ENCODE peak calls at places on chromosomes 12 and 14, in five cellular contexts. One of them, this sample, is unnamed.

GRCh38 chr14:23492618-23493272 is 23.2 kb downstream of the NGDN start:
- DNase-seq in mesenchymal stem cell: no peak
- DNase-seq in H1: no peak
- DNase-seq in neuronal stem cell: no peak
- DNase-seq in trophoblast cell: no peak
- DNase-seq in this sample: no peak

GRCh38 chr12:51349026-51349425 is 2.5 kb upstream of the CELA1 start:
- DNase-seq in mesenchymal stem cell: no peak
- DNase-seq in H1: no peak
- DNase-seq in neuronal stem cell: no peak
- DNase-seq in trophoblast cell: peak; percentile 98
- DNase-seq in this sample: no peak

GRCh38 chr14:58455593-58456265 is 28.2 kb downstream of the KIAA0586 start:
- DNase-seq in mesenchymal stem cell: peak; percentile 38
- DNase-seq in H1: no peak
- DNase-seq in neuronal stem cell: no peak
- DNase-seq in trophoblast cell: peak; percentile 35
- DNase-seq in this sample: no peak

GRCh38 chr14:73741876-73742519 is 27.8 kb upstream of the PNMA1 start:
- DNase-seq in mesenchymal stem cell: peak; percentile 61
- DNase-seq in H1: no peak
- DNase-seq in neuronal stem cell: no peak
- DNase-seq in trophoblast cell: no peak
- DNase-seq in this sample: peak; percentile 38

GRCh38 chr12:124449623-124450375 is 117.6 kb downstream of the NCOR2 start:
- DNase-seq in mesenchymal stem cell: no peak
- DNase-seq in H1: no peak
- DNase-seq in neuronal stem cell: no peak
- DNase-seq in trophoblast cell: no peak
- DNase-seq in this sample: no peak

GRCh38 chr12:99059824-99060526 is 414.9 kb downstream of the APAF1 start:
- DNase-seq in mesenchymal stem cell: no peak
- DNase-seq in H1: no peak
- DNase-seq in neuronal stem cell: peak; percentile 12
- DNase-seq in trophoblast cell: peak; percentile 47
- DNase-seq in this sample: no peak

GRCh38 chr12:130920711-130921381 is 32.9 kb upstream of the ADGRD1 start:
- DNase-seq in mesenchymal stem cell: peak; percentile 69
- DNase-seq in H1: no peak
- DNase-seq in neuronal stem cell: no peak
- DNase-seq in trophoblast cell: peak; percentile 12
- DNase-seq in this sample: no peak

GRCh38 chr12:69389836-69390235 is 30.3 kb downstream of the YEATS4 start:
- DNase-seq in mesenchymal stem cell: peak; percentile 54
- DNase-seq in H1: no peak
- DNase-seq in neuronal stem cell: no peak
- DNase-seq in trophoblast cell: peak; percentile 59
- DNase-seq in this sample: no peak

GRCh38 chr14:31275731-31276130 is 68.1 kb upstream of the HECTD1 start:
- DNase-seq in mesenchymal stem cell: peak; percentile 14
- DNase-seq in H1: no peak
- DNase-seq in neuronal stem cell: no peak
- DNase-seq in trophoblast cell: no peak
- DNase-seq in this sample: no peak

GRCh38 chr12:25686351-25686750 is 133.3 kb upstream of the LMNTD1 start:
- DNase-seq in mesenchymal stem cell: no peak
- DNase-seq in H1: no peak
- DNase-seq in neuronal stem cell: no peak
- DNase-seq in trophoblast cell: no peak
- DNase-seq in this sample: no peak

GRCh38 chr12:25681580-25681979 is 128.5 kb upstream of the LMNTD1 start:
- DNase-seq in mesenchymal stem cell: no peak
- DNase-seq in H1: no peak
- DNase-seq in neuronal stem cell: no peak
- DNase-seq in trophoblast cell: no peak
- DNase-seq in this sample: no peak

GRCh38 chr12:25684070-25684469 is 131.0 kb upstream of the LMNTD1 start:
- DNase-seq in mesenchymal stem cell: no peak
- DNase-seq in H1: no peak
- DNase-seq in neuronal stem cell: no peak
- DNase-seq in trophoblast cell: no peak
- DNase-seq in this sample: no peak

GRCh38 chr12:25677180-25677937 is 124.3 kb upstream of the LMNTD1 start:
- DNase-seq in mesenchymal stem cell: no peak
- DNase-seq in H1: no peak
- DNase-seq in neuronal stem cell: no peak
- DNase-seq in trophoblast cell: peak; percentile 74
- DNase-seq in this sample: no peak

DNA sequence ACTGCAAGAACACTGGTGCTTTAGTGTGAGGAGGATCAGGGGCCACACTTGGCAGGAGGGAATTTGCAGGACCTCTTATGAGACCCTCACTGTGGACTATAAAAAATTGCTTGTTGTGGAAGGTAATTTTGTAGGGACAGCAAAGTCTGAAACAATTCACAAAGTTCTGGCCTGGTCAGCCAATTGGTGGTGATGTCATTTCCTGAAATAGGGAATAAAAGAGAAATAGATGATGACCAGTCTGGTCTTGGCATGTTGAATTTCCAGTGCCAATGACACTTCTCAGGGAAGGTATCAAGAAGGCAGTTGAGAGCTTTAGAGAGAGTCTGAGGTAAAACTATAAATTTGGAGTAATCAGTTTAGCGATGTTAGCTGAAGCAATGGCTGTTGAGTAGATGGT is 129.3 kb upstream of the LMNTD1 start:
- DNase-seq in mesenchymal stem cell: no peak
- DNase-seq in H1: no peak
- DNase-seq in neuronal stem cell: no peak
- DNase-seq in trophoblast cell: no peak
- DNase-seq in this sample: no peak
- H2BK12ac ChIP-seq in mesenchymal stem cell: no peak overlapping the region
- H2BK12ac ChIP-seq in H1: no peak overlapping the region
- H2BK12ac ChIP-seq in neuronal stem cell: no peak overlapping the region
- H2BK12ac ChIP-seq in trophoblast cell: no peak overlapping the region
- H2BK12ac ChIP-seq in this sample: no peak overlapping the region

GRCh38 chr12:19003110-19003509 is 126.4 kb upstream of the PLEKHA5 start:
- DNase-seq in mesenchymal stem cell: no peak
- DNase-seq in H1: no peak
- DNase-seq in neuronal stem cell: no peak
- DNase-seq in trophoblast cell: no peak
- DNase-seq in this sample: no peak
- H3K23ac ChIP-seq in mesenchymal stem cell: no peak overlapping the region
- H3K23ac ChIP-seq in H1: no peak overlapping the region
- H3K23ac ChIP-seq in neuronal stem cell: no peak overlapping the region
- H3K23ac ChIP-seq in trophoblast cell: no peak overlapping the region
- H3K23ac ChIP-seq in this sample: no peak overlapping the region

GRCh38 chr12:64618953-64619590 is 8.8 kb downstream of the RASSF3 start:
- DNase-seq in mesenchymal stem cell: peak; percentile 86
- DNase-seq in H1: no peak
- DNase-seq in neuronal stem cell: no peak
- DNase-seq in trophoblast cell: peak; percentile 65
- DNase-seq in this sample: no peak
- H2BK12ac ChIP-seq in mesenchymal stem cell: peak overlapping the region; percentile 84
- H2BK12ac ChIP-seq in H1: no peak overlapping the region
- H2BK12ac ChIP-seq in neuronal stem cell: no peak overlapping the region
- H2BK12ac ChIP-seq in trophoblast cell: no peak overlapping the region
- H2BK12ac ChIP-seq in this sample: no peak overlapping the region

GRCh38 chr12:121953695-121954094 is 35.3 kb downstream of the CFAP251 start:
- DNase-seq in mesenchymal stem cell: no peak
- DNase-seq in H1: no peak
- DNase-seq in neuronal stem cell: no peak
- DNase-seq in trophoblast cell: no peak
- DNase-seq in this sample: no peak

GRCh38 chr12:121947966-121948365 is 29.6 kb downstream of the CFAP251 start:
- DNase-seq in mesenchymal stem cell: no peak
- DNase-seq in H1: no peak
- DNase-seq in neuronal stem cell: no peak
- DNase-seq in trophoblast cell: no peak
- DNase-seq in this sample: no peak

GRCh38 chr12:121953293-121953692 is 34.9 kb downstream of the CFAP251 start:
- DNase-seq in mesenchymal stem cell: no peak
- DNase-seq in H1: no peak
- DNase-seq in neuronal stem cell: no peak
- DNase-seq in trophoblast cell: no peak
- DNase-seq in this sample: no peak

GRCh38 chr12:121946313-121947025 is 28.1 kb downstream of the CFAP251 start:
- DNase-seq in mesenchymal stem cell: no peak
- DNase-seq in H1: no peak
- DNase-seq in neuronal stem cell: no peak
- DNase-seq in trophoblast cell: no peak
- DNase-seq in this sample: no peak

GRCh38 chr12:121949643-121950397 is 31.4 kb downstream of the CFAP251 start:
- DNase-seq in mesenchymal stem cell: peak; percentile 98
- DNase-seq in H1: no peak
- DNase-seq in neuronal stem cell: no peak
- DNase-seq in trophoblast cell: peak; percentile 87
- DNase-seq in this sample: no peak
- H3K23ac ChIP-seq in mesenchymal stem cell: no peak overlapping the region
- H3K23ac ChIP-seq in H1: no peak overlapping the region
- H3K23ac ChIP-seq in neuronal stem cell: no peak overlapping the region
- H3K23ac ChIP-seq in trophoblast cell: no peak overlapping the region
- H3K23ac ChIP-seq in this sample: no peak overlapping the region

GRCh38 chr12:12542964-12543363 is 19.7 kb downstream of the DUSP16 start:
- DNase-seq in mesenchymal stem cell: no peak
- DNase-seq in H1: no peak
- DNase-seq in neuronal stem cell: no peak
- DNase-seq in trophoblast cell: peak; percentile 25
- DNase-seq in this sample: no peak

GRCh38 chr12:12546314-12546772 is 16.3 kb downstream of the DUSP16 start:
- DNase-seq in mesenchymal stem cell: peak; percentile 25
- DNase-seq in H1: no peak
- DNase-seq in neuronal stem cell: no peak
- DNase-seq in trophoblast cell: no peak
- DNase-seq in this sample: no peak

GRCh38 chr12:12541782-12542181 is 20.9 kb downstream of the DUSP16 start:
- DNase-seq in mesenchymal stem cell: no peak
- DNase-seq in H1: no peak
- DNase-seq in neuronal stem cell: no peak
- DNase-seq in trophoblast cell: no peak
- DNase-seq in this sample: no peak

GRCh38 chr12:12542286-12542685 is 20.4 kb downstream of the DUSP16 start:
- DNase-seq in mesenchymal stem cell: no peak
- DNase-seq in H1: no peak
- DNase-seq in neuronal stem cell: no peak
- DNase-seq in trophoblast cell: no peak
- DNase-seq in this sample: no peak

GRCh38 chr12:12543959-12544358 is 18.7 kb downstream of the DUSP16 start:
- DNase-seq in mesenchymal stem cell: no peak
- DNase-seq in H1: no peak
- DNase-seq in neuronal stem cell: no peak
- DNase-seq in trophoblast cell: no peak
- DNase-seq in this sample: no peak
- H2BK12ac ChIP-seq in mesenchymal stem cell: no peak overlapping the region
- H2BK12ac ChIP-seq in H1: no peak overlapping the region
- H2BK12ac ChIP-seq in neuronal stem cell: no peak overlapping the region
- H2BK12ac ChIP-seq in trophoblast cell: no peak overlapping the region
- H2BK12ac ChIP-seq in this sample: no peak overlapping the region

GRCh38 chr12:89453121-89453520 is 71.5 kb downstream of the GALNT4 start:
- DNase-seq in mesenchymal stem cell: no peak
- DNase-seq in H1: no peak
- DNase-seq in neuronal stem cell: no peak
- DNase-seq in trophoblast cell: no peak
- DNase-seq in this sample: no peak

GRCh38 chr12:89450922-89451321 is 73.7 kb downstream of the GALNT4 start:
- DNase-seq in mesenchymal stem cell: peak; percentile 57
- DNase-seq in H1: no peak
- DNase-seq in neuronal stem cell: no peak
- DNase-seq in trophoblast cell: no peak
- DNase-seq in this sample: no peak

GRCh38 chr12:89454080-89454848 is 70.3 kb downstream of the GALNT4 start:
- DNase-seq in mesenchymal stem cell: peak; percentile 86
- DNase-seq in H1: no peak
- DNase-seq in neuronal stem cell: no peak
- DNase-seq in trophoblast cell: no peak
- DNase-seq in this sample: peak; percentile 34

GRCh38 chr12:89451876-89452275 is 72.7 kb downstream of the GALNT4 start:
- DNase-seq in mesenchymal stem cell: peak; percentile 90
- DNase-seq in H1: peak; percentile 50
- DNase-seq in neuronal stem cell: no peak
- DNase-seq in trophoblast cell: peak; percentile 35
- DNase-seq in this sample: peak; percentile 84

GRCh38 chr12:89453579-89453978 is 71.0 kb downstream of the GALNT4 start:
- DNase-seq in mesenchymal stem cell: peak; percentile 95
- DNase-seq in H1: no peak
- DNase-seq in neuronal stem cell: no peak
- DNase-seq in trophoblast cell: peak; percentile 72
- DNase-seq in this sample: no peak
- H3K23ac ChIP-seq in mesenchymal stem cell: no peak overlapping the region
- H3K23ac ChIP-seq in H1: no peak overlapping the region
- H3K23ac ChIP-seq in neuronal stem cell: no peak overlapping the region
- H3K23ac ChIP-seq in trophoblast cell: no peak overlapping the region
- H3K23ac ChIP-seq in this sample: no peak overlapping the region

GRCh38 chr12:119624971-119625370 is 31.4 kb downstream of the TMEM233 start:
- DNase-seq in mesenchymal stem cell: no peak
- DNase-seq in H1: no peak
- DNase-seq in neuronal stem cell: no peak
- DNase-seq in trophoblast cell: no peak
- DNase-seq in this sample: no peak
- H2BK12ac ChIP-seq in mesenchymal stem cell: no peak overlapping the region
- H2BK12ac ChIP-seq in H1: no peak overlapping the region
- H2BK12ac ChIP-seq in neuronal stem cell: no peak overlapping the region
- H2BK12ac ChIP-seq in trophoblast cell: no peak overlapping the region
- H2BK12ac ChIP-seq in this sample: no peak overlapping the region

GRCh38 chr12:120853188-120853587 is 51.0 kb downstream of the SPPL3 start:
- DNase-seq in mesenchymal stem cell: peak; percentile 25
- DNase-seq in H1: no peak
- DNase-seq in neuronal stem cell: no peak
- DNase-seq in trophoblast cell: peak; percentile 22
- DNase-seq in this sample: no peak
- H3K23ac ChIP-seq in mesenchymal stem cell: no peak overlapping the region
- H3K23ac ChIP-seq in H1: no peak overlapping the region
- H3K23ac ChIP-seq in neuronal stem cell: no peak overlapping the region
- H3K23ac ChIP-seq in trophoblast cell: no peak overlapping the region
- H3K23ac ChIP-seq in this sample: no peak overlapping the region

DNA sequence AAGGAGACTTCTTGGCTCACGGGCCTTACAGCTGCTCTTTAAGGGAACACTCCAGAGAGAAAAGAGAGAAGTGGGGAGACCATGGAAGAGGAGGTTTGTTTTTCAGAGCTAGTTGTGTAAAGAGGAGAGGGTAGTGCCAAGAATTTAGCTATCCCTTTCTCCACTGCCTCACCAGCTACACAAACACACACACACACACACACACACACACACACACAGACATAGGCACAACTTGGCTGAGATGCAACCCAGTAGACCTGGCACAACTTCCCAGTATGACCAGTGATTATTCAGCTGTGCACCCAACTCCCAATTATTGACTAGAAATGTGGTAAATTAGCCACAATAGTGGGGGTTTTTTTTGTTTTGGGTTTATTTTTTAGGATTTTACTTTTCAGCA is 41.0 kb downstream of the GPHB5 start:
- DNase-seq in mesenchymal stem cell: no peak
- DNase-seq in H1: no peak
- DNase-seq in neuronal stem cell: no peak
- DNase-seq in trophoblast cell: no peak
- DNase-seq in this sample: no peak
- H2BK12ac ChIP-seq in mesenchymal stem cell: no peak overlapping the region
- H2BK12ac ChIP-seq in H1: no peak overlapping the region
- H2BK12ac ChIP-seq in neuronal stem cell: no peak overlapping the region
- H2BK12ac ChIP-seq in trophoblast cell: no peak overlapping the region
- H2BK12ac ChIP-seq in this sample: no peak overlapping the region

This sample was measured in H9.